ENCODE peak calls at places on chromosome 20, in five cellular contexts. R, P, Y, K and U are unnamed samples.

GRCh38 chr20:32966382-32966781 is 37.9 kb downstream of the SUN5 start:
- DNase-seq in P (no peak), Y (no peak), K (no peak), R (no peak), U (no peak)

GRCh38 chr20:62362590-62362940 is 4.5 kb downstream of the LAMA5 start:
- DNase-seq in P (no peak), R (no peak), K (peak; percentile 7), Y (no peak), U (no peak)

GRCh38 chr20:23959054-23959453 is 29.5 kb downstream of the GGTLC1 start:
- DNase-seq in R (no peak), Y (no peak), K (no peak), P (no peak), U (no peak)

GRCh38 chr20:61355096-61355495 is 103.0 kb downstream of the CDH4 start:
- DNase-seq in K (no peak), P (no peak), R (no peak), Y (no peak), U (no peak)

GRCh38 chr20:50611128-50611810 is 80.1 kb downstream of the RIPOR3 start:
- DNase-seq in P (no peak), Y (peak; percentile 36), R (no peak), K (no peak), U (no peak)

GRCh38 chr20:61696181-61696735 is 369.4 kb downstream of the TAF4 start:
- DNase-seq in R (no peak), Y (no peak), P (no peak), K (no peak), U (no peak)

GRCh38 chr20:37526238-37526838 is 1.3 kb downstream of the BLCAP start:
- DNase-seq in R (no peak), K (peak; percentile 33), P (peak; percentile 77), Y (peak; percentile 52), U (no peak)

GRCh38 chr20:48614593-48615274 is 213.1 kb downstream of the PREX1 start:
- DNase-seq in Y (no peak), R (peak; percentile 24), P (peak; percentile 50), K (no peak), U (no peak)

GRCh38 chr20:18414140-18414539 is 52.7 kb downstream of the DZANK1 start:
- DNase-seq in R (no peak), P (no peak), Y (no peak), K (no peak), U (no peak)

GRCh38 chr20:6636209-6637159 is 131.0 kb upstream of the BMP2 start:
- DNase-seq in Y (peak; percentile 69), K (peak; percentile 31), P (no peak), R (no peak), U (no peak)

GRCh38 chr20:48808382-48809034 is 19.3 kb downstream of the PREX1 start:
- DNase-seq in R (no peak), Y (no peak), P (no peak), K (no peak), U (no peak)

GRCh38 chr20:45342863-45343444 is 5.3 kb downstream of the SDC4 start:
- DNase-seq in P (peak; percentile 18), K (no peak), Y (no peak), R (no peak), U (no peak)

GRCh38 chr20:50048420-50049166 is 64.4 kb downstream of the UBE2V1 start:
- DNase-seq in Y (peak; percentile 14), K (peak; percentile 46), R (no peak), P (peak; percentile 33), U (no peak)

GRCh38 chr20:53660078-53660909 is 66.7 kb upstream of the ZNF217 start:
- DNase-seq in Y (peak; percentile 17), P (no peak), R (peak; percentile 62), K (peak; percentile 40), U (no peak)
- TF ChIP-seq POLR2A in Y (no peak), P (no peak), R (no peak), K (no peak), U (no peak)

GRCh38 chr20:43941476-43942212 is 27.0 kb downstream of the TOX2 start:
- DNase-seq in P (no peak), Y (peak; percentile 39), R (peak; percentile 15), K (peak; percentile 27), U (no peak)
- H3K27ac ChIP-seq in P (no peak overlapping the region), Y (peak overlapping the region; percentile 77), R (peak overlapping the region; percentile 69), K (no peak overlapping the region), U (no peak overlapping the region)

GRCh38 chr20:64071341-64072332 is 7.7 kb downstream of the RGS19 start:
- DNase-seq in Y (no peak), P (no peak), K (no peak), R (no peak), U (no peak)
- TF ChIP-seq POLR2A in Y (no peak), P (no peak), K (no peak), R (no peak), U (no peak)

DNA sequence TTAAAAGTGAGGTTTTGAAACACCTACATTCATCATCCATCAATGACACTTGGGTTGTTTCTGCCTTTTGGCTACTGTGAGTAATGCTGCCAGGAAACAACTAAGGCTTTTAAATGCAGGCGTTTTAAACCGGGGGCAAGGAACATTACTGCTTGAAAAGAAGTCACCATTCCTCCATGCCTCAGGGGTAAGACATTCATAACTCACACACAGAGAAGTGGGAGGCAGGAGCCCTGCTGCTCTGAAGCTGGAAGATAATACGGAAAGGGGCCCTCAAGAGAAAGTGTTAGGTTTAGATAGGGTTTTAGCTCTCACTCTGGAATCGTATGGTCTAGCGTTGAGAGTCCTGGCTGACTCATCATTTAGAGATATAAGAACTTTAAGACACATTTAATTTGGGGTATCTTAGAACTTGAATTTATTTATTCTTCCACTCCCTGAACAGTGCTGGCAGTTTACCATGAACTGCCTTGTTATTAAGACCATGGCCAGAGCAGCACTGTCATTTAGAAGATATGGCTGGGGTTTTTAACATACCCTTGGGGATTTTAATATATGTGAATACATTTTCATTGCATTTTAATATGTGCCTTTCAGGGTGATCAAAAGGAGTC is 1.8 kb downstream of the TUBB1 start:
- DNase-seq in Y (peak; percentile 56), R (no peak), P (no peak), K (no peak), U (no peak)
- H3K27ac ChIP-seq in Y (peak overlapping the region; percentile 12), R (no peak overlapping the region), P (no peak overlapping the region), K (no peak overlapping the region), U (no peak overlapping the region)

DNA sequence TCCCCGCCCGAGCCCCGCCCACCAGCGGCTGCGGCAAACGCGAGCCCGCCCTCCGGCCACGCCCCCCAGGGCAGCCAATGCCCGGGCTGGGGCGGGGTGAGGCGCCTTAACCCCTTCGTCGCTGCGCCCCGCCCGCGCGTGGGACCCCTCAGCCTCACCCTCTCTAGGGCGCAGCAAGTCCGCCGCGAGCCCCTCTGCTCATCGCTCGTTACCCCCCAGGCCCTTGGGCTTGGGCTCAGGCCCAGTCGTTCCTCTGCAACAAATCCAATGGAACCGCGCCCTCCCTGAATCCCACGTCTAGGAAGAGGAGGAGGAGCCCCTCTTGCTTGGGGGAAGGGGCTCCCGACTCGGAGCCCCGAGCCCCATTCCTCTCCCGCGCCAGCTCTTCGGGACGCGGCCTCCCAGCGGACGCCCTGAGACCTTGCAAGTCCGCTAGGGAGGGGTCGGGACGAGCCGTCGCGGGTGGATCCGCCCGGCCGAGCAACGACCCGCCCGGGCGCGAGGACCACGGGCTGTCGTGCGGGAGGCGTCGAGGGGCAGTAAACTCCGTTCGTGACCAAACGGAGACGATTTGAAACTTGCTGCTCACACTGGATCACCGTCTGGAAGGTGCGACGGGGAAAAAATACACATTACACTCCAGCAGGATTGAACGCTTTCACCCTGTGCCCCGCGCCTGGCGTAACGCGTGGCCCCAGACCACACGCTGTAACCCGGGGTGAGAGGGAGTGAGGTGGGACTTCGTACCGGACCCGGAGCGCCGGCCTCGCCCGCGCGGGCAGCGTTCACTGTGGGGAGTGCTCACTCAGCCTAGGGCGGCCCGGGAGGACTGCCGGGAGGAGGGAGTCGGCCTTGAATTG is 463 bp upstream of the LZTS3 start:
- DNase-seq in R (peak; percentile 94), P (peak; percentile 84), Y (peak; percentile 63), K (peak; percentile 93), U (peak; percentile 93)
- TF ChIP-seq POLR2A in R (peak; percentile 38), P (no peak), Y (no peak), K (no peak), U (no peak)